ENCODE peak calls at places on chromosomes 12 and 14, in six cellular contexts. One of them, this sample, is unnamed.

GRCh38 chr12:79548525-79548924 is 142.2 kb downstream of the PAWR start:
- DNase-seq in ureter: no peak
- DNase-seq in pancreas: no peak
- DNase-seq in NCI-H1048: no peak
- DNase-seq in GM12865: no peak
- DNase-seq in H54: no peak
- DNase-seq in this sample: no peak

GRCh38 chr12:13772264-13772663 is 209.1 kb downstream of the GRIN2B start:
- DNase-seq in GM12865: no peak
- DNase-seq in ureter: no peak
- DNase-seq in H54: no peak
- DNase-seq in pancreas: no peak
- DNase-seq in NCI-H1048: no peak
- DNase-seq in this sample: no peak

GRCh38 chr12:10829994-10830393 is 3.8 kb upstream of the TAS2R10 start:
- DNase-seq in H54: no peak
- DNase-seq in ureter: no peak
- DNase-seq in NCI-H1048: no peak
- DNase-seq in pancreas: no peak
- DNase-seq in GM12865: no peak
- DNase-seq in this sample: no peak

GRCh38 chr12:76533331-76533730 is 26.2 kb downstream of the OSBPL8 start:
- DNase-seq in NCI-H1048: no peak
- DNase-seq in GM12865: no peak
- DNase-seq in H54: no peak
- DNase-seq in pancreas: no peak
- DNase-seq in ureter: no peak
- DNase-seq in this sample: no peak

GRCh38 chr14:25150934-25151790 is 101.2 kb upstream of the STXBP6 start:
- DNase-seq in ureter: no peak
- DNase-seq in H54: no peak
- DNase-seq in pancreas: no peak
- DNase-seq in GM12865: peak
- DNase-seq in NCI-H1048: no peak
- DNase-seq in this sample: no peak

GRCh38 chr14:55689971-55690871 is 110.2 kb downstream of the KTN1 start:
- DNase-seq in GM12865: peak
- DNase-seq in pancreas: no peak
- DNase-seq in H54: no peak
- DNase-seq in ureter: no peak
- DNase-seq in NCI-H1048: peak
- DNase-seq in this sample: no peak

GRCh38 chr14:73463411-73463810 is 5.1 kb upstream of the NUMB start:
- DNase-seq in pancreas: no peak
- DNase-seq in H54: peak
- DNase-seq in GM12865: peak
- DNase-seq in ureter: no peak
- DNase-seq in NCI-H1048: no peak
- DNase-seq in this sample: no peak

GRCh38 chr12:104695453-104696148 is 238.9 kb downstream of the CHST11 start:
- DNase-seq in NCI-H1048: no peak
- DNase-seq in ureter: no peak
- DNase-seq in H54: no peak
- DNase-seq in GM12865: peak
- DNase-seq in pancreas: no peak
- DNase-seq in this sample: peak

GRCh38 chr12:65779091-65779642 is 45.1 kb upstream of the HMGA2 start:
- DNase-seq in pancreas: no peak
- DNase-seq in H54: no peak
- DNase-seq in ureter: no peak
- DNase-seq in GM12865: no peak
- DNase-seq in NCI-H1048: no peak
- DNase-seq in this sample: no peak

GRCh38 chr12:103855036-103855712 is 14.1 kb upstream of the NT5DC3 start:
- DNase-seq in H54: no peak
- DNase-seq in GM12865: no peak
- DNase-seq in NCI-H1048: no peak
- DNase-seq in ureter: no peak
- DNase-seq in pancreas: no peak
- DNase-seq in this sample: no peak

GRCh38 chr14:74347795-74348100 is 523 bp upstream of the VRTN start:
- DNase-seq in H54: no peak
- DNase-seq in GM12865: no peak
- DNase-seq in ureter: no peak
- DNase-seq in NCI-H1048: no peak
- DNase-seq in pancreas: no peak
- DNase-seq in this sample: no peak